ENCODE peak calls at places on chromosomes 16 and 17, in seven cellular contexts. One of them, this sample, is unnamed.

GRCh38 chr17:45043268-45043681 is 8.2 kb downstream of the DCAKD start:
- DNase-seq in AG10803: peak
- DNase-seq in mammary epithelial cell: peak
- DNase-seq in psoas muscle: no peak
- DNase-seq in HCT116: no peak
- DNase-seq in naive thymus-derived CD4-positive, alpha-beta T cell: no peak
- DNase-seq in colonic mucosa: no peak
- DNase-seq in this sample: no peak

GRCh38 chr17:58997756-58998553 is 108.7 kb downstream of the TRIM37 start:
- DNase-seq in AG10803: no peak
- DNase-seq in HCT116: no peak
- DNase-seq in colonic mucosa: no peak
- DNase-seq in mammary epithelial cell: no peak
- DNase-seq in naive thymus-derived CD4-positive, alpha-beta T cell: no peak
- DNase-seq in psoas muscle: no peak
- DNase-seq in this sample: no peak

GRCh38 chr16:11456741-11457140 is 111.5 kb downstream of the RMI2 start:
- DNase-seq in mammary epithelial cell: no peak
- DNase-seq in naive thymus-derived CD4-positive, alpha-beta T cell: no peak
- DNase-seq in colonic mucosa: no peak
- DNase-seq in AG10803: no peak
- DNase-seq in psoas muscle: no peak
- DNase-seq in HCT116: no peak
- DNase-seq in this sample: no peak

GRCh38 chr17:70241071-70241470 is 71.7 kb downstream of the KCNJ2 start:
- DNase-seq in AG10803: no peak
- DNase-seq in colonic mucosa: no peak
- DNase-seq in psoas muscle: no peak
- DNase-seq in HCT116: no peak
- DNase-seq in mammary epithelial cell: no peak
- DNase-seq in naive thymus-derived CD4-positive, alpha-beta T cell: no peak
- DNase-seq in this sample: no peak

GRCh38 chr17:21194688-21195087 is 19.3 kb downstream of the TMEM11 start:
- DNase-seq in AG10803: peak
- DNase-seq in naive thymus-derived CD4-positive, alpha-beta T cell: no peak
- DNase-seq in mammary epithelial cell: no peak
- DNase-seq in psoas muscle: peak
- DNase-seq in HCT116: no peak
- DNase-seq in colonic mucosa: no peak
- DNase-seq in this sample: peak

GRCh38 chr17:13416748-13417363 is 184.9 kb downstream of the HS3ST3A1 start:
- DNase-seq in HCT116: no peak
- DNase-seq in mammary epithelial cell: no peak
- DNase-seq in AG10803: no peak
- DNase-seq in colonic mucosa: no peak
- DNase-seq in naive thymus-derived CD4-positive, alpha-beta T cell: no peak
- DNase-seq in psoas muscle: no peak
- DNase-seq in this sample: no peak

GRCh38 chr16:88601313-88602036 is 31.3 kb downstream of the ZC3H18 start:
- DNase-seq in psoas muscle: no peak
- DNase-seq in mammary epithelial cell: no peak
- DNase-seq in AG10803: no peak
- DNase-seq in naive thymus-derived CD4-positive, alpha-beta T cell: no peak
- DNase-seq in colonic mucosa: no peak
- DNase-seq in HCT116: no peak
- DNase-seq in this sample: no peak

GRCh38 chr17:65320856-65321255 is 183.7 kb downstream of the RGS9 start:
- DNase-seq in AG10803: no peak
- DNase-seq in naive thymus-derived CD4-positive, alpha-beta T cell: no peak
- DNase-seq in mammary epithelial cell: no peak
- DNase-seq in psoas muscle: no peak
- DNase-seq in colonic mucosa: no peak
- DNase-seq in HCT116: no peak
- DNase-seq in this sample: no peak

GRCh38 chr17:73524941-73525679 is 119.1 kb downstream of the SDK2 start:
- DNase-seq in psoas muscle: no peak
- DNase-seq in naive thymus-derived CD4-positive, alpha-beta T cell: no peak
- DNase-seq in HCT116: no peak
- DNase-seq in colonic mucosa: no peak
- DNase-seq in AG10803: no peak
- DNase-seq in mammary epithelial cell: no peak
- DNase-seq in this sample: no peak

GRCh38 chr17:78053777-78054468 is 74.6 kb downstream of the TMC6 start:
- DNase-seq in mammary epithelial cell: peak
- DNase-seq in colonic mucosa: no peak
- DNase-seq in AG10803: no peak
- DNase-seq in naive thymus-derived CD4-positive, alpha-beta T cell: no peak
- DNase-seq in psoas muscle: no peak
- DNase-seq in HCT116: no peak
- DNase-seq in this sample: no peak

GRCh38 chr17:40915199-40915661 is 22.2 kb downstream of the KRT23 start:
- DNase-seq in mammary epithelial cell: peak
- DNase-seq in HCT116: peak
- DNase-seq in psoas muscle: no peak
- DNase-seq in colonic mucosa: no peak
- DNase-seq in AG10803: peak
- DNase-seq in naive thymus-derived CD4-positive, alpha-beta T cell: no peak
- DNase-seq in this sample: no peak

GRCh38 chr16:11494029-11494428 is 92.7 kb downstream of the LITAF start:
- DNase-seq in naive thymus-derived CD4-positive, alpha-beta T cell: no peak
- DNase-seq in psoas muscle: no peak
- DNase-seq in HCT116: no peak
- DNase-seq in AG10803: no peak
- DNase-seq in mammary epithelial cell: no peak
- DNase-seq in colonic mucosa: no peak
- DNase-seq in this sample: no peak

GRCh38 chr17:45123930-45124796 is 8.2 kb downstream of the PLCD3 start:
- DNase-seq in mammary epithelial cell: peak
- DNase-seq in psoas muscle: peak
- DNase-seq in naive thymus-derived CD4-positive, alpha-beta T cell: no peak
- DNase-seq in colonic mucosa: peak
- DNase-seq in AG10803: peak
- DNase-seq in HCT116: peak
- DNase-seq in this sample: peak

GRCh38 chr17:4842376-4842775 is 9.2 kb downstream of the MINK1 start:
- DNase-seq in HCT116: no peak
- DNase-seq in mammary epithelial cell: no peak
- DNase-seq in naive thymus-derived CD4-positive, alpha-beta T cell: no peak
- DNase-seq in psoas muscle: no peak
- DNase-seq in AG10803: no peak
- DNase-seq in colonic mucosa: no peak
- DNase-seq in this sample: no peak

GRCh38 chr16:85860413-85861094 is 38.4 kb upstream of the IRF8 start:
- DNase-seq in HCT116: no peak
- DNase-seq in mammary epithelial cell: peak
- DNase-seq in colonic mucosa: peak
- DNase-seq in naive thymus-derived CD4-positive, alpha-beta T cell: no peak
- DNase-seq in psoas muscle: no peak
- DNase-seq in AG10803: no peak
- DNase-seq in this sample: no peak

GRCh38 chr16:84339316-84339715 is 29.0 kb upstream of the ATP2C2 start:
- DNase-seq in psoas muscle: no peak
- DNase-seq in colonic mucosa: no peak
- DNase-seq in HCT116: no peak
- DNase-seq in AG10803: no peak
- DNase-seq in mammary epithelial cell: no peak
- DNase-seq in naive thymus-derived CD4-positive, alpha-beta T cell: no peak
- DNase-seq in this sample: no peak

GRCh38 chr16:71626018-71626857 is at the start of gene MARVELD3:
- DNase-seq in AG10803: no peak
- DNase-seq in mammary epithelial cell: peak
- DNase-seq in HCT116: peak
- DNase-seq in colonic mucosa: peak
- DNase-seq in psoas muscle: no peak
- DNase-seq in naive thymus-derived CD4-positive, alpha-beta T cell: peak
- DNase-seq in this sample: peak

GRCh38 chr17:82823004-82823403 is 16.8 kb downstream of the ZNF750 start:
- DNase-seq in mammary epithelial cell: no peak
- DNase-seq in colonic mucosa: no peak
- DNase-seq in HCT116: no peak
- DNase-seq in AG10803: no peak
- DNase-seq in psoas muscle: no peak
- DNase-seq in naive thymus-derived CD4-positive, alpha-beta T cell: no peak
- DNase-seq in this sample: no peak

GRCh38 chr17:41542357-41542756 is 14.2 kb upstream of the KRT19 start:
- DNase-seq in psoas muscle: no peak
- DNase-seq in mammary epithelial cell: no peak
- DNase-seq in AG10803: no peak
- DNase-seq in colonic mucosa: no peak
- DNase-seq in naive thymus-derived CD4-positive, alpha-beta T cell: no peak
- DNase-seq in HCT116: no peak
- DNase-seq in this sample: no peak

GRCh38 chr16:669666-670065 is 1.7 kb downstream of the RHOT2 start:
- DNase-seq in AG10803: no peak
- DNase-seq in mammary epithelial cell: no peak
- DNase-seq in HCT116: no peak
- DNase-seq in colonic mucosa: no peak
- DNase-seq in naive thymus-derived CD4-positive, alpha-beta T cell: no peak
- DNase-seq in psoas muscle: no peak
- DNase-seq in this sample: no peak

GRCh38 chr16:666572-666971 is 1.4 kb upstream of the RHOT2 start:
- DNase-seq in naive thymus-derived CD4-positive, alpha-beta T cell: no peak
- DNase-seq in psoas muscle: no peak
- DNase-seq in AG10803: no peak
- DNase-seq in HCT116: no peak
- DNase-seq in mammary epithelial cell: no peak
- DNase-seq in colonic mucosa: no peak
- DNase-seq in this sample: no peak

GRCh38 chr16:667780-668518 is at the start of gene RHOT2:
- DNase-seq in mammary epithelial cell: peak
- DNase-seq in psoas muscle: peak
- DNase-seq in HCT116: no peak
- DNase-seq in naive thymus-derived CD4-positive, alpha-beta T cell: peak
- DNase-seq in AG10803: peak
- DNase-seq in colonic mucosa: peak
- DNase-seq in this sample: peak

GRCh38 chr16:668519-669171 is 713 bp downstream of the RHOT2 start:
- DNase-seq in psoas muscle: no peak
- DNase-seq in HCT116: no peak
- DNase-seq in naive thymus-derived CD4-positive, alpha-beta T cell: no peak
- DNase-seq in mammary epithelial cell: no peak
- DNase-seq in AG10803: no peak
- DNase-seq in colonic mucosa: no peak
- DNase-seq in this sample: no peak

GRCh38 chr16:667113-667779 is 686 bp upstream of the RHOT2 start:
- DNase-seq in HCT116: no peak
- DNase-seq in mammary epithelial cell: no peak
- DNase-seq in AG10803: no peak
- DNase-seq in colonic mucosa: no peak
- DNase-seq in naive thymus-derived CD4-positive, alpha-beta T cell: no peak
- DNase-seq in psoas muscle: no peak
- DNase-seq in this sample: no peak
- H3K4me3 ChIP-seq in HCT116: peak
- H3K4me3 ChIP-seq in mammary epithelial cell: no peak
- H3K4me3 ChIP-seq in AG10803: no peak
- H3K4me3 ChIP-seq in colonic mucosa: no peak
- H3K4me3 ChIP-seq in naive thymus-derived CD4-positive, alpha-beta T cell: peak
- H3K4me3 ChIP-seq in psoas muscle: peak
- H3K4me3 ChIP-seq in this sample: peak

GRCh38 chr16:81728435-81728834 is 50.7 kb upstream of the PLCG2 start:
- DNase-seq in colonic mucosa: no peak
- DNase-seq in naive thymus-derived CD4-positive, alpha-beta T cell: no peak
- DNase-seq in AG10803: no peak
- DNase-seq in HCT116: no peak
- DNase-seq in mammary epithelial cell: no peak
- DNase-seq in psoas muscle: no peak
- DNase-seq in this sample: no peak

GRCh38 chr16:81731636-81732035 is 47.5 kb upstream of the PLCG2 start:
- DNase-seq in mammary epithelial cell: no peak
- DNase-seq in AG10803: no peak
- DNase-seq in psoas muscle: no peak
- DNase-seq in colonic mucosa: no peak
- DNase-seq in HCT116: no peak
- DNase-seq in naive thymus-derived CD4-positive, alpha-beta T cell: no peak
- DNase-seq in this sample: no peak

GRCh38 chr16:81730090-81731051 is 48.7 kb upstream of the PLCG2 start:
- DNase-seq in psoas muscle: peak
- DNase-seq in mammary epithelial cell: peak
- DNase-seq in AG10803: peak
- DNase-seq in naive thymus-derived CD4-positive, alpha-beta T cell: peak
- DNase-seq in HCT116: peak
- DNase-seq in colonic mucosa: peak
- DNase-seq in this sample: peak

GRCh38 chr16:81732699-81733098 is 46.4 kb upstream of the PLCG2 start:
- DNase-seq in naive thymus-derived CD4-positive, alpha-beta T cell: no peak
- DNase-seq in colonic mucosa: no peak
- DNase-seq in psoas muscle: no peak
- DNase-seq in HCT116: no peak
- DNase-seq in AG10803: no peak
- DNase-seq in mammary epithelial cell: no peak
- DNase-seq in this sample: no peak

GRCh38 chr16:81729451-81729850 is 49.6 kb upstream of the PLCG2 start:
- DNase-seq in naive thymus-derived CD4-positive, alpha-beta T cell: no peak
- DNase-seq in AG10803: no peak
- DNase-seq in HCT116: peak
- DNase-seq in mammary epithelial cell: no peak
- DNase-seq in psoas muscle: no peak
- DNase-seq in colonic mucosa: no peak
- DNase-seq in this sample: no peak
- H3K4me3 ChIP-seq in naive thymus-derived CD4-positive, alpha-beta T cell: no peak
- H3K4me3 ChIP-seq in AG10803: no peak
- H3K4me3 ChIP-seq in HCT116: no peak
- H3K4me3 ChIP-seq in mammary epithelial cell: no peak
- H3K4me3 ChIP-seq in psoas muscle: no peak
- H3K4me3 ChIP-seq in colonic mucosa: no peak
- H3K4me3 ChIP-seq in this sample: no peak

GRCh38 chr16:57798267-57798810 is 4.0 kb downstream of the KIFC3 start:
- DNase-seq in HCT116: no peak
- DNase-seq in AG10803: no peak
- DNase-seq in colonic mucosa: no peak
- DNase-seq in mammary epithelial cell: no peak
- DNase-seq in psoas muscle: no peak
- DNase-seq in naive thymus-derived CD4-positive, alpha-beta T cell: no peak
- DNase-seq in this sample: no peak
- H3K4me3 ChIP-seq in HCT116: no peak
- H3K4me3 ChIP-seq in AG10803: no peak
- H3K4me3 ChIP-seq in colonic mucosa: peak
- H3K4me3 ChIP-seq in mammary epithelial cell: no peak
- H3K4me3 ChIP-seq in psoas muscle: peak
- H3K4me3 ChIP-seq in naive thymus-derived CD4-positive, alpha-beta T cell: no peak
- H3K4me3 ChIP-seq in this sample: no peak

DNA sequence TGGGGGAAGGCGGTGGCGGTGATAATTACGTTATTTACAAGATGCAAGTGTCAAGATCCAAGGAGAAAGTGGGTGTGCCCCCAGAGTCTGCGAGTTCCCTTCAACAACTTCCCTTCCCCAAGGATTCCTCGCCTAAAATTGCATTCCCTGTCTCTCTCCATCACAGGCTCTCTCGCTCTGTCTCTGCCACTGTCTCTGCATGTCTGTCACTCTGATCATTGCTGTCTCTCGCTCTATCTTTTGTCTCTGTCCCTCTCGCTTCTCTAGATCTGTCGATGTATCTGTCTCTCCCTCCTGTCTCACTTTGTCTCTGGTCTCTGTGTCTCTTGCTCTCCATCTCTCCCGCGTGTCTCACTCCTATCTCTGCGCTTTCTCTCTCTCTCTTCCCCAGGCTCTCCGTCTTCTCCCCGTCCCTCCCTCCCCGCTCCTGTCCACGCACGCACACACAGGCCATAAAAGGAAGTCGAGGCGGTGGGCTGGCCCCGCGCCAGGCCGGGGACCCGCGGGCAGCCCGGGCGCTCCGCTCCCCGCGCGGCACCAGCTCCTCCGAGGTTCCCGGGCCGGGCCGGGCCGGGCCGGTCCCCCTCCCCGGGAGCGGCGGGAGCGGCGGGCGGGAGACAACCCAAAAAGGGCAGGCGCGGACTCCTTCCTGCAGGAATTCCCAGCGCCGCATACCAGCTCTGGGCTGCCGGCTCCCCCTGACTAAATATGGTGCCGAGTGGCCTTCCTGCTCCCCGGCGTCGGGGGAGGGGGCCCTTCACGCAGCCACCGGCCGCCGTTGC is 1.1 kb upstream of the MYH11 start:
- DNase-seq in mammary epithelial cell: no peak
- DNase-seq in HCT116: no peak
- DNase-seq in naive thymus-derived CD4-positive, alpha-beta T cell: no peak
- DNase-seq in AG10803: peak
- DNase-seq in colonic mucosa: peak
- DNase-seq in psoas muscle: peak
- DNase-seq in this sample: peak
- H3K4me3 ChIP-seq in mammary epithelial cell: no peak
- H3K4me3 ChIP-seq in HCT116: no peak
- H3K4me3 ChIP-seq in naive thymus-derived CD4-positive, alpha-beta T cell: no peak
- H3K4me3 ChIP-seq in AG10803: peak
- H3K4me3 ChIP-seq in colonic mucosa: peak
- H3K4me3 ChIP-seq in psoas muscle: peak
- H3K4me3 ChIP-seq in this sample: peak

This sample was measured in ovary.